ENCODE peak calls at places on chromosomes 5 and 9, in four cellular contexts. V is NCI-H748 treated with DMSO at 0.1 percent for 48 hours, R is mammary epithelial cell, E is GM23338. Z is an unnamed sample.

GRCh38 chr9:89135572-89135971 is 43.0 kb downstream of the SHC3 start:
- DNase-seq in V (no peak), R (no peak), E (no peak), Z (no peak)

GRCh38 chr5:143581148-143581547 is 177.7 kb upstream of the NR3C1 start:
- DNase-seq in V (no peak), R (no peak), E (no peak), Z (no peak)

GRCh38 chr9:124941689-124942561 is 1.0 kb upstream of the GOLGA1 start:
- DNase-seq in V (peak), R (peak), E (peak), Z (peak)

GRCh38 chr5:96408276-96408777 is 24.7 kb downstream of the PCSK1 start:
- DNase-seq in V (no peak), R (peak), E (no peak), Z (no peak)

GRCh38 chr9:124835026-124835501 is 18.2 kb upstream of the WDR38 start:
- DNase-seq in V (peak), R (peak), E (no peak), Z (peak)

GRCh38 chr9:134769084-134769455 is 111.5 kb upstream of the FCN2 start:
- DNase-seq in V (no peak), R (no peak), E (no peak), Z (no peak)

GRCh38 chr5:39370555-39371366 is 6.5 kb upstream of the C9 start:
- DNase-seq in V (no peak), R (no peak), E (no peak), Z (peak)

GRCh38 chr5:141919218-141920129 is 4.2 kb upstream of the DELE1 start:
- DNase-seq in V (no peak), R (no peak), E (no peak), Z (no peak)

GRCh38 chr9:115923410-115923809 is 230.2 kb upstream of the PAPPA start:
- DNase-seq in V (no peak), R (no peak), E (no peak), Z (no peak)

GRCh38 chr5:157548513-157549282 is 26.9 kb downstream of the ADAM19 start:
- DNase-seq in V (no peak), R (peak), E (no peak), Z (no peak)

GRCh38 chr5:135465391-135466122 is 13.4 kb upstream of the TIFAB start:
- DNase-seq in V (no peak), R (no peak), E (no peak), Z (no peak)

Z was measured in DMS153.